ENCODE peak calls at places on chromosomes 12 and 14, in six cellular contexts. One of them, this sample, is unnamed.

GRCh38 chr12:11877869-11878780 is 192.6 kb upstream of the BCL2L14 start:
- DNase-seq in GM12878: no peak
- DNase-seq in A549: peak; percentile 50
- DNase-seq in IMR-90: peak; percentile 80
- DNase-seq in HepG2: no peak
- DNase-seq in K562: no peak
- DNase-seq in this sample: no peak

GRCh38 chr12:34597548-34598351 is 575.5 kb downstream of the ALG10 start:
- DNase-seq in GM12878: no peak
- DNase-seq in A549: no peak
- DNase-seq in IMR-90: no peak
- DNase-seq in HepG2: no peak
- DNase-seq in K562: no peak
- DNase-seq in this sample: peak; percentile 1

GRCh38 chr12:124379938-124380754 is 85.3 kb downstream of the RFLNA start:
- DNase-seq in GM12878: no peak
- DNase-seq in A549: peak; percentile 85
- DNase-seq in IMR-90: peak; percentile 89
- DNase-seq in HepG2: no peak
- DNase-seq in K562: no peak
- DNase-seq in this sample: no peak

GRCh38 chr12:578743-579449 is 84.3 kb downstream of the NINJ2 start:
- DNase-seq in GM12878: no peak
- DNase-seq in A549: peak; percentile 31
- DNase-seq in IMR-90: no peak
- DNase-seq in HepG2: no peak
- DNase-seq in K562: no peak
- DNase-seq in this sample: no peak

GRCh38 chr12:123890536-123890902 is 82.1 kb downstream of the CCDC92 start:
- DNase-seq in GM12878: no peak
- DNase-seq in A549: no peak
- DNase-seq in IMR-90: no peak
- DNase-seq in HepG2: no peak
- DNase-seq in K562: no peak
- DNase-seq in this sample: no peak

GRCh38 chr12:20576528-20576927 is 118.6 kb upstream of the SLCO1C1 start:
- DNase-seq in GM12878: no peak
- DNase-seq in A549: no peak
- DNase-seq in IMR-90: no peak
- DNase-seq in HepG2: no peak
- DNase-seq in K562: no peak
- DNase-seq in this sample: no peak

GRCh38 chr12:71128191-71128590 is 29.6 kb downstream of the TSPAN8 start:
- DNase-seq in GM12878: no peak
- DNase-seq in A549: no peak
- DNase-seq in IMR-90: no peak
- DNase-seq in HepG2: no peak
- DNase-seq in K562: no peak
- DNase-seq in this sample: no peak

GRCh38 chr14:75268638-75269550 is 9.7 kb upstream of the FOS start:
- DNase-seq in GM12878: no peak
- DNase-seq in A549: no peak
- DNase-seq in IMR-90: no peak
- DNase-seq in HepG2: no peak
- DNase-seq in K562: no peak
- DNase-seq in this sample: no peak

GRCh38 chr12:1705774-1706173 is 14.9 kb downstream of the ADIPOR2 start:
- DNase-seq in GM12878: no peak
- DNase-seq in A549: no peak
- DNase-seq in IMR-90: no peak
- DNase-seq in HepG2: no peak
- DNase-seq in K562: no peak
- DNase-seq in this sample: no peak

GRCh38 chr14:74954232-74954946 is 1.0 kb downstream of the PGF start:
- DNase-seq in GM12878: no peak
- DNase-seq in A549: no peak
- DNase-seq in IMR-90: no peak
- DNase-seq in HepG2: peak; percentile 63
- DNase-seq in K562: no peak
- DNase-seq in this sample: peak; percentile 68

GRCh38 chr12:130791699-130792098 is 47.4 kb downstream of the STX2 start:
- DNase-seq in GM12878: no peak
- DNase-seq in A549: no peak
- DNase-seq in IMR-90: no peak
- DNase-seq in HepG2: no peak
- DNase-seq in K562: no peak
- DNase-seq in this sample: no peak

GRCh38 chr14:101875726-101876268 is 88.6 kb upstream of the DYNC1H1 start:
- DNase-seq in GM12878: no peak
- DNase-seq in A549: no peak
- DNase-seq in IMR-90: no peak
- DNase-seq in HepG2: no peak
- DNase-seq in K562: no peak
- DNase-seq in this sample: no peak

GRCh38 chr12:132503611-132504204 is 13.8 kb downstream of the FBRSL1 start:
- DNase-seq in GM12878: no peak
- DNase-seq in A549: no peak
- DNase-seq in IMR-90: no peak
- DNase-seq in HepG2: no peak
- DNase-seq in K562: no peak
- DNase-seq in this sample: no peak

GRCh38 chr12:75660107-75660530 is 148.7 kb upstream of the KRR1 start:
- DNase-seq in GM12878: no peak
- DNase-seq in A549: peak; percentile 80
- DNase-seq in IMR-90: peak; percentile 90
- DNase-seq in HepG2: no peak
- DNase-seq in K562: no peak
- DNase-seq in this sample: no peak

GRCh38 chr12:19529933-19530630 is 90.8 kb downstream of the AEBP2 start:
- DNase-seq in GM12878: no peak
- DNase-seq in A549: no peak
- DNase-seq in IMR-90: peak; percentile 59
- DNase-seq in HepG2: no peak
- DNase-seq in K562: no peak
- DNase-seq in this sample: no peak

GRCh38 chr14:78178071-78178470 is 7.9 kb downstream of the NRXN3 start:
- DNase-seq in GM12878: no peak
- DNase-seq in A549: no peak
- DNase-seq in IMR-90: no peak
- DNase-seq in HepG2: no peak
- DNase-seq in K562: no peak
- DNase-seq in this sample: no peak

GRCh38 chr12:118150625-118151024 is 14.7 kb downstream of the PEBP1 start:
- DNase-seq in GM12878: no peak
- DNase-seq in A549: no peak
- DNase-seq in IMR-90: no peak
- DNase-seq in HepG2: no peak
- DNase-seq in K562: no peak
- DNase-seq in this sample: no peak

GRCh38 chr14:102094101-102094500 is 7.3 kb upstream of the HSP90AA1 start:
- DNase-seq in GM12878: no peak
- DNase-seq in A549: no peak
- DNase-seq in IMR-90: no peak
- DNase-seq in HepG2: no peak
- DNase-seq in K562: peak; percentile 71
- DNase-seq in this sample: no peak

GRCh38 chr12:102851246-102851645 is 65.8 kb downstream of the PAH start:
- DNase-seq in GM12878: no peak
- DNase-seq in A549: no peak
- DNase-seq in IMR-90: no peak
- DNase-seq in HepG2: no peak
- DNase-seq in K562: no peak
- DNase-seq in this sample: no peak

GRCh38 chr14:105092912-105093425 is 27.7 kb upstream of the GPR132 start:
- DNase-seq in GM12878: no peak
- DNase-seq in A549: peak; percentile 85
- DNase-seq in IMR-90: peak; percentile 58
- DNase-seq in HepG2: no peak
- DNase-seq in K562: peak; percentile 44
- DNase-seq in this sample: peak; percentile 61

GRCh38 chr12:106342397-106343212 is 14.9 kb upstream of the POLR3B start:
- DNase-seq in GM12878: no peak
- DNase-seq in A549: peak; percentile 44
- DNase-seq in IMR-90: peak; percentile 75
- DNase-seq in HepG2: peak; percentile 39
- DNase-seq in K562: no peak
- DNase-seq in this sample: no peak

GRCh38 chr14:76080471-76080870 is 71.3 kb upstream of the GPATCH2L start:
- DNase-seq in GM12878: no peak
- DNase-seq in A549: no peak
- DNase-seq in IMR-90: no peak
- DNase-seq in HepG2: no peak
- DNase-seq in K562: no peak
- DNase-seq in this sample: no peak

GRCh38 chr14:55249423-55249822 is 21.8 kb upstream of the FBXO34 start:
- DNase-seq in GM12878: no peak
- DNase-seq in A549: no peak
- DNase-seq in IMR-90: peak; percentile 72
- DNase-seq in HepG2: no peak
- DNase-seq in K562: peak; percentile 28
- DNase-seq in this sample: no peak

GRCh38 chr14:24411468-24412454 is 13.0 kb downstream of the NYNRIN start:
- DNase-seq in GM12878: no peak
- DNase-seq in A549: peak; percentile 66
- DNase-seq in IMR-90: peak; percentile 59
- DNase-seq in HepG2: peak; percentile 69
- DNase-seq in K562: peak; percentile 53
- DNase-seq in this sample: peak; percentile 70
- TF ChIP-seq BHLHE40 in GM12878: no peak
- TF ChIP-seq BHLHE40 in A549: no peak
- TF ChIP-seq BHLHE40 in IMR-90: no peak
- TF ChIP-seq BHLHE40 in HepG2: no peak
- TF ChIP-seq BHLHE40 in K562: no peak
- TF ChIP-seq BHLHE40 in this sample: no peak

GRCh38 chr12:78191611-78192010 is 360.9 kb downstream of the NAV3 start:
- DNase-seq in GM12878: no peak
- DNase-seq in A549: no peak
- DNase-seq in IMR-90: peak; percentile 47
- DNase-seq in HepG2: no peak
- DNase-seq in K562: no peak
- DNase-seq in this sample: no peak
- TF ChIP-seq BHLHE40 in GM12878: no peak
- TF ChIP-seq BHLHE40 in A549: no peak
- TF ChIP-seq BHLHE40 in IMR-90: no peak
- TF ChIP-seq BHLHE40 in HepG2: no peak
- TF ChIP-seq BHLHE40 in K562: no peak
- TF ChIP-seq BHLHE40 in this sample: no peak

GRCh38 chr12:88556213-88556612 is 24.1 kb downstream of the KITLG start:
- DNase-seq in GM12878: no peak
- DNase-seq in A549: no peak
- DNase-seq in IMR-90: no peak
- DNase-seq in HepG2: no peak
- DNase-seq in K562: no peak
- DNase-seq in this sample: no peak

GRCh38 chr12:88549929-88550328 is 30.3 kb downstream of the KITLG start:
- DNase-seq in GM12878: no peak
- DNase-seq in A549: no peak
- DNase-seq in IMR-90: no peak
- DNase-seq in HepG2: no peak
- DNase-seq in K562: no peak
- DNase-seq in this sample: no peak

GRCh38 chr12:88552672-88553079 is 27.6 kb downstream of the KITLG start:
- DNase-seq in GM12878: no peak
- DNase-seq in A549: peak; percentile 77
- DNase-seq in IMR-90: peak; percentile 55
- DNase-seq in HepG2: peak; percentile 9
- DNase-seq in K562: no peak
- DNase-seq in this sample: no peak

GRCh38 chr12:88558341-88558867 is 21.9 kb downstream of the KITLG start:
- DNase-seq in GM12878: no peak
- DNase-seq in A549: no peak
- DNase-seq in IMR-90: no peak
- DNase-seq in HepG2: no peak
- DNase-seq in K562: no peak
- DNase-seq in this sample: no peak

DNA sequence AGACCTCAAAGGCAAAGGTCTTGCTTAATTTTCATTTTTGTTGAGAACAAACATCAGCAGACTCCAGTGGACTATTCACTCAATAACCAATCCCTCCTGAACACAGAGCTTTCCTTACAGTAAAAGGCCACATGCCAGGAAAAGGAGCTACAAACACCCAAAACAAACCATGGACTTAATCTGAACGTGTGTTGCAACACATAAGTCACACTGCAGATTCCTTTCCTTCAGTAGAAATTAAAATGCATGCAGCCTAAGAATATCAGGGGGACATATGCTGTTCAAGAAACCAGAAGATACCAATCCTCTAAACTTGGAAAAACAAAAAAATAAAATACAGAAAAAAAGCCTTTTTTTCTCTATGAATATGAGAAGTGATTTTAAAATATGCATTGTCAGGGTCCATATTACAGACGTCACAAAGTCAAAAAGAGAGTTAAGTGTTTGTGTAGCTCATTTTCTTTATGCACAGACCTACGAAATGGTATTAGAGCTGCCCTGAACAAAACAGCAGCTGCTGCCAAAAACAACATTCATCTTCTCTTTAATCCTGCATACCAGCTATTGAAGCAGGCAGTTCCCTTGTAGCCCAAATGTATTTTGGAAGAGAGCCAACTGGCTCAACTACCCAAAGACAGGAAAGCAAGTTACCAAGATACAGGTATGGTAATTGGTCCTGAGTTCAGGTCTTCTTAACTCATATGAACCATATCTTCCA is 26.2 kb downstream of the KITLG start:
- DNase-seq in GM12878: no peak
- DNase-seq in A549: peak; percentile 74
- DNase-seq in IMR-90: peak; percentile 64
- DNase-seq in HepG2: peak; percentile 62
- DNase-seq in K562: no peak
- DNase-seq in this sample: peak; percentile 29
- TF ChIP-seq BHLHE40 in GM12878: no peak
- TF ChIP-seq BHLHE40 in A549: no peak
- TF ChIP-seq BHLHE40 in IMR-90: no peak
- TF ChIP-seq BHLHE40 in HepG2: no peak
- TF ChIP-seq BHLHE40 in K562: no peak
- TF ChIP-seq BHLHE40 in this sample: no peak

DNA sequence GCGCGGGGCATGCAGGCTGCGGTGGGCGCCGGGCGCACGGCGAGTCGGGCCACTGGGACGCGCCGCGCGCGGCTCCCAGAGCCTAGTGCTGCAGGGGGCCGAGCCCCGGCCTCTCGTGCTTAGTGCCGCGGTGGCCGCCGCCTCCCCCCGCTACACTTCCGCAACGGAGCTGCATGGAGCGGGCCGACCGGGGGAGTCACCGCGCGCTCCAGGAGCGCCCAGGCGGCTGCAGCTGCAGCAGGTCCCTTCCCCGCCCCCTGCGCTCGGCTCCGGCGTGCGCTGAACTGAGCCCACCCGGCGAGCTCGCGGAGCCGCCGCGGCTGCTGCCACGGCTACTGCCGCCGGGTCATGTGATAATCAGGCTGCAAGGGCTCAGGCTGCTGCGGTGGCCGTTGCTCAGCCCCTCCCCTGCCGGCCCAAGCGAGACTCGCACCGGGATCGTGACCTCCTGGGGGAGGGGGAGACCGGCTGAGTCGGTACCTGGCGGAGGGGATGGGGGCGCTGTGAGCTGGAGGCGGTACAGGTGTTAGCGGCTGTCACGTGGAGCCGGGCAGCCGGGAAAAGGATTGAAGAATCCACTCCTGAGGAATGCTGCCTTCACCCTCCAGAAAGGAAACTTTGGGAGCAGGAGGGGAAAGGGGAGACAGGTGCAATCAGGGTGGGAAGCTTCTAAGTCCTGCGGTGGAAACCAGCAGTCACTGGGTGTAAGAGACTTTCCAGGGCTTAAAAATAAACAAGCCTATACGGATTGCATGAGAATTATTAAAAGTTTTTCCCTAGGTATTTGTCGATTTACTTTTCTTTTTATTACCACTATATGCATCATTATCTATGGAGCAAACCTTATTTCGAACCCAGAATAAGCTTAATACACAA is at the start of gene PPM1H:
- DNase-seq in GM12878: no peak
- DNase-seq in A549: peak; percentile 86
- DNase-seq in IMR-90: peak; percentile 11
- DNase-seq in HepG2: peak; percentile 86
- DNase-seq in K562: peak; percentile 88
- DNase-seq in this sample: peak; percentile 78
- TF ChIP-seq BHLHE40 in GM12878: peak; percentile 51
- TF ChIP-seq BHLHE40 in A549: no peak
- TF ChIP-seq BHLHE40 in IMR-90: no peak
- TF ChIP-seq BHLHE40 in HepG2: peak; percentile 83
- TF ChIP-seq BHLHE40 in K562: peak; percentile 88
- TF ChIP-seq BHLHE40 in this sample: no peak